ENCODE peak calls at places on chromosomes 2 and 18, in eight cellular contexts. J is epithelial cell of esophagus, X is H7, H is neural progenitor cell, L is fibroblast of the aortic adventitia, O is left lung, Q is AG04449, T is tibial artery. B is an unnamed sample.

GRCh38 chr2:181806039-181806392 is 85.5 kb upstream of the ITPRID2 start:
- DNase-seq in L (peak), Q (no peak), O (no peak), H (no peak), T (no peak), J (no peak), X (no peak), B (no peak)

GRCh38 chr2:182897137-182897536 is 30.7 kb upstream of the FRZB start:
- DNase-seq in J (peak), H (no peak), O (no peak), L (peak), T (no peak), Q (peak), X (no peak), B (no peak)

GRCh38 chr2:198101688-198102087 is 297.3 kb downstream of the PLCL1 start:
- DNase-seq in X (no peak), O (no peak), H (no peak), T (no peak), L (no peak), Q (no peak), J (peak), B (no peak)

GRCh38 chr18:159933-160332 is 1.6 kb downstream of the USP14 start:
- DNase-seq in X (no peak), Q (no peak), T (no peak), L (no peak), J (no peak), H (no peak), O (no peak), B (no peak)

GRCh38 chr2:177616731-177617130 is 224.2 kb downstream of the AGPS start:
- DNase-seq in L (no peak), J (no peak), X (no peak), Q (no peak), O (no peak), H (no peak), T (no peak), B (no peak)

GRCh38 chr18:55384551-55385275 is 203.3 kb downstream of the TCF4 start:
- DNase-seq in H (peak), Q (no peak), L (peak), O (no peak), J (peak), T (no peak), X (peak), B (peak)

GRCh38 chr2:60965514-60965815 is 52.1 kb upstream of the PEX13 start:
- DNase-seq in H (no peak), Q (no peak), X (no peak), O (no peak), J (no peak), T (no peak), L (no peak), B (no peak)

GRCh38 chr18:35775887-35776286 is 194.3 kb downstream of the GALNT1 start:
- DNase-seq in T (no peak), O (no peak), L (peak), Q (no peak), H (peak), J (peak), X (no peak), B (peak)

GRCh38 chr2:27122791-27123190 is 824 bp upstream of the ABHD1 start:
- DNase-seq in T (no peak), X (peak), Q (no peak), J (no peak), L (no peak), O (no peak), H (no peak), B (no peak)

GRCh38 chr2:137165968-137166367 is 400.6 kb downstream of the THSD7B start:
- DNase-seq in O (no peak), T (no peak), J (peak), Q (no peak), L (no peak), X (no peak), H (no peak), B (no peak)

GRCh38 chr2:138094031-138094430 is 129.8 kb downstream of the HNMT start:
- DNase-seq in J (no peak), X (peak), L (no peak), H (peak), Q (no peak), O (no peak), T (no peak), B (no peak)

GRCh38 chr2:169476459-169476858 is 2.8 kb upstream of the BBS5 start:
- DNase-seq in X (no peak), O (no peak), Q (no peak), T (no peak), H (no peak), L (no peak), J (peak), B (no peak)

GRCh38 chr18:24293254-24293653 is 104.4 kb downstream of the OSBPL1A start:
- DNase-seq in L (no peak), J (no peak), O (no peak), X (no peak), H (peak), T (no peak), Q (no peak), B (no peak)

GRCh38 chr2:101616411-101616810 is 81.1 kb upstream of the MAP4K4 start:
- DNase-seq in Q (no peak), H (no peak), L (no peak), J (no peak), T (no peak), X (no peak), O (no peak), B (no peak)

GRCh38 chr2:238003234-238004032 is 36.6 kb downstream of the UBE2F start:
- DNase-seq in Q (no peak), J (no peak), O (no peak), L (no peak), T (no peak), X (no peak), H (no peak), B (no peak)

GRCh38 chr2:196131384-196131861 is 40.0 kb downstream of the STK17B start:
- DNase-seq in O (no peak), L (peak), Q (no peak), J (peak), T (no peak), X (peak), H (peak), B (peak)

GRCh38 chr2:71454221-71455010 is 1.1 kb downstream of the DYSF start:
- DNase-seq in Q (no peak), L (no peak), O (no peak), H (no peak), X (peak), T (peak), J (no peak), B (no peak)

GRCh38 chr2:230346465-230346864 is 19.5 kb downstream of the SP140L start:
- DNase-seq in L (no peak), T (no peak), J (no peak), O (no peak), Q (no peak), X (no peak), H (no peak), B (no peak)

GRCh38 chr2:71759056-71759455 is 305.7 kb downstream of the DYSF start:
- DNase-seq in Q (peak), O (no peak), T (no peak), L (no peak), J (no peak), H (no peak), X (no peak), B (no peak)

GRCh38 chr2:206217162-206217561 is 57.3 kb upstream of the ZDBF2 start:
- DNase-seq in X (no peak), T (no peak), Q (no peak), H (peak), J (no peak), L (no peak), O (no peak), B (no peak)

GRCh38 chr2:84427235-84428138 is 31.6 kb downstream of the SUCLG1 start:
- DNase-seq in J (peak), T (no peak), O (no peak), H (no peak), X (no peak), L (peak), Q (peak), B (peak)

GRCh38 chr2:98669675-98670074 is 61.3 kb downstream of the MGAT4A start:
- DNase-seq in X (no peak), Q (no peak), H (no peak), L (peak), T (no peak), O (no peak), J (peak), B (no peak)

GRCh38 chr2:145851730-145852129 is 1331.8 kb upstream of the ZEB2 start:
- DNase-seq in L (no peak), Q (no peak), J (no peak), H (no peak), O (no peak), T (no peak), X (no peak), B (no peak)

GRCh38 chr2:121329786-121330185 is 44.8 kb upstream of the TFCP2L1 start:
- DNase-seq in Q (no peak), H (no peak), O (no peak), X (no peak), T (peak), J (no peak), L (no peak), B (no peak)

GRCh38 chr2:231905026-231905425 is 21.2 kb downstream of the NPPC start:
- DNase-seq in O (peak), X (no peak), Q (no peak), T (peak), H (no peak), J (no peak), L (no peak), B (no peak)

GRCh38 chr2:144521702-144522101 is 1.8 kb upstream of the ZEB2 start:
- DNase-seq in J (no peak), O (no peak), H (no peak), L (no peak), Q (no peak), X (no peak), T (no peak), B (no peak)

GRCh38 chr2:144523606-144524131 is 3.8 kb upstream of the ZEB2 start:
- DNase-seq in Q (no peak), T (peak), O (no peak), H (peak), L (peak), X (peak), J (no peak), B (peak)

GRCh38 chr2:144522741-144523605 is 3.1 kb upstream of the ZEB2 start:
- DNase-seq in L (peak), X (peak), H (peak), J (no peak), T (peak), O (peak), Q (no peak), B (peak)

GRCh38 chr2:144526826-144527225 is 6.9 kb upstream of the ZEB2 start:
- DNase-seq in T (no peak), J (no peak), X (no peak), O (no peak), L (no peak), H (no peak), Q (no peak), B (no peak)

DNA sequence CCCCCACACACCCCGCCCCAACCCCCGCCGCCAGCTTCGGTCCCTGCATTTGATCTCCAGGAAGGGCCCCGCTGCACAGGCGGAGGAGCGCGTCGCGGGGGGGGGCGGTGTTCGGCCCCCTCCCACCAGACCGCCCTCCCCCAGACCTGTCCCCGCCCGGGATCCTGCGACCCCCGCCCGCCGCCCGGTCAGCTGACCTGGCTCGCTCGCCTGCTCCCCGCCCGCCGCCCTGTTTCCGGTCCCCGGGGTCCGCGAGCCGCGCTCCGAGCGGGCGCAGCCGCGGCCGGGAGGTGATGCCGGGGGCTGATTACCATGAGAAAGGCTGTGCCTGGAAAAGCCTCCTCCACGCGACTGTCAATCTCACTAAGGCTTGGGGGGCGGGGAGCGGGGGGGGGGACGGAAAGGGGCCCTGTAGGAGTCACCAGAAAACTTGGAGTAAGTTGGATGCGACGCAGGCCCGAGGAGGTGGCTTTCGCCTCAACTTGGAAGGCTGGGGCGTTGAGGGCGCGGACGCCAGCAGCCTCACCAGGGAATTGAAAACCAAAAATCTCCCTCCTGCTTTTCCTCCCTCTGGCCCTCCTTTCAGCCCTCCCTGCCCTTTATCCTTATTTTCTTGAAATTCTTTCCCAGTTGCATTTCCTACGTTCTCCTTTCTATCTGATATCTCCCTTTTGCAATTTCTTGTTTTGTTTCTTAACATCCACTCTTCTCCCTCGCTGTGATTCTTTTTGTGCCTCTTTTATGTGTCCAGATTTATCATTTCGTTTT is 4.5 kb upstream of the ZEB2 start:
- DNase-seq in H (peak), J (no peak), Q (no peak), O (peak), X (peak), T (peak), L (peak), B (peak)
- H3K4me3 ChIP-seq in H (peak), J (no peak), Q (peak), O (peak), X (peak), T (peak), L (peak), B (peak)

GRCh38 chr2:104855174-104856085 is 1.5 kb downstream of the POU3F3 start:
- DNase-seq in X (peak), T (no peak), Q (no peak), O (no peak), L (no peak), H (peak), J (no peak), B (no peak)
- H3K4me3 ChIP-seq in X (peak), T (no peak), Q (no peak), O (no peak), L (no peak), H (peak), J (no peak), B (no peak)

GRCh38 chr2:187654535-187654934 is 100.3 kb upstream of the TFPI start:
- DNase-seq in O (no peak), Q (no peak), J (peak), T (no peak), H (no peak), L (no peak), X (no peak), B (no peak)
- H3K4me3 ChIP-seq in O (no peak), Q (no peak), J (no peak), T (no peak), H (no peak), L (no peak), X (no peak), B (no peak)

DNA sequence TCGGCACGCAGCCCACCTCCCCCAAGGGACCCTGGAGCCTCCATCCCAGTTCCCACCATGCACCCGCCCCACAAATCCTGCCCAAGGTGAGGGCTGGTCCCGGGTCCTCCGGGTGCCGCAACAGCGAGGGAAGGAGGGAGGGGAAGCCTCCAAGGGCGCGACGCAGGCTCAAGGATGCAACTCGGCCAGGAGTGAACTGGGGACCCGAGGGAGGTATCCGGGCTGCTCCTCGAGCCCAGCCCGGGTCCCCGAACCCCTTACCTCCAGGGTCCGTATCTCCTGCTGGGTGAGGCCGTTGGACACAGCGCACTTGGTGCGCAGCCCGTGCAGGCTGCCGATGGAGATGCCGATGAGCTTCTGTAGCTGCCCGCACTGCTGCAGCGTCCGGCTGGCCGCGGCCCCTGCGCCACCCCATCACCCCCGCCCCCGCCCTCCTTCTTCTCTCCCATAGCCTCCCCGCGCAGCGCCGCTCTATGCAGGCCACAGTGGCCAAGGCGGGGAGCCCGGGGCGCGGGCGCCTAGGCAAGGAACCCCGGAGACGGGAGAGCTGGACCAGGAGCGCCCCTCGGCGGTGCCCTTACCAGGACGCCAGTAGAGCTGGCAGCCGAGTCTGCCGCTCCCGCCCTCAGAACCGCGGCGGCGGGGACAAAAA is 124.1 kb downstream of the ANKRD30BL start:
- DNase-seq in Q (no peak), L (no peak), T (no peak), J (peak), O (peak), H (peak), X (peak), B (no peak)
- H3K4me3 ChIP-seq in Q (peak), L (peak), T (peak), J (peak), O (peak), H (peak), X (peak), B (no peak)

GRCh38 chr2:127658146-127658545 is 12.2 kb downstream of the GPR17 start:
- DNase-seq in O (no peak), T (no peak), Q (no peak), X (no peak), L (no peak), J (no peak), H (no peak), B (no peak)

GRCh38 chr2:127659408-127660290 is 13.7 kb downstream of the GPR17 start:
- DNase-seq in T (peak), L (no peak), H (no peak), Q (no peak), J (no peak), X (no peak), O (peak), B (peak)

GRCh38 chr2:127657232-127657595 is 11.3 kb downstream of the GPR17 start:
- DNase-seq in H (no peak), J (no peak), L (no peak), T (peak), O (peak), Q (no peak), X (no peak), B (no peak)

GRCh38 chr2:127660291-127660578 is 14.3 kb downstream of the GPR17 start:
- DNase-seq in X (no peak), L (no peak), Q (no peak), J (no peak), T (no peak), H (no peak), O (no peak), B (no peak)

GRCh38 chr2:127658641-127659407 is 12.9 kb downstream of the GPR17 start:
- DNase-seq in T (peak), X (no peak), H (no peak), Q (no peak), J (no peak), O (peak), L (no peak), B (no peak)
- H3K4me3 ChIP-seq in T (peak), X (no peak), H (no peak), Q (no peak), J (no peak), O (no peak), L (no peak), B (no peak)

GRCh38 chr2:224187220-224187619 is 148.1 kb upstream of the SERPINE2 start:
- DNase-seq in J (no peak), T (no peak), O (no peak), L (no peak), H (no peak), X (no peak), Q (no peak), B (no peak)
- H3K4me3 ChIP-seq in J (no peak), T (no peak), O (no peak), L (no peak), H (no peak), X (no peak), Q (no peak), B (no peak)